ENCODE peak calls at places on chromosomes 4 and X, in six cellular contexts. Z, J, C, T, I and Q are unnamed samples.

GRCh38 chr4:83876047-83876446 is 340.1 kb downstream of the GPAT3 start:
- DNase-seq in Z (no peak), T (no peak), C (no peak), J (no peak), I (no peak), Q (no peak)

GRCh38 chr4:152534541-152535231 is 1.2 kb downstream of the FBXW7 start:
- DNase-seq in I (peak; percentile 82), J (no peak), C (peak; percentile 36), Z (no peak), T (peak; percentile 31), Q (peak; percentile 56)

GRCh38 chr4:119238068-119238722 is 25.7 kb downstream of the USP53 start:
- DNase-seq in Z (no peak), C (no peak), I (no peak), T (no peak), J (peak; percentile 41), Q (no peak)

GRCh38 chrX:123648028-123648810 is 84.6 kb downstream of the THOC2 start:
- DNase-seq in C (peak; percentile 69), J (no peak), Z (peak; percentile 65), T (no peak), I (peak; percentile 59), Q (no peak)

GRCh38 chrX:23187819-23188218 is 146.8 kb upstream of the PTCHD1 start:
- DNase-seq in T (no peak), Z (no peak), J (no peak), C (no peak), I (no peak), Q (no peak)

GRCh38 chrX:137164329-137164728 is 130.5 kb upstream of the GPR101 start:
- DNase-seq in I (no peak), T (no peak), J (no peak), C (no peak), Z (no peak), Q (no peak)

GRCh38 chrX:103356897-103357296 is 591 bp downstream of the TCEAL9 start:
- DNase-seq in T (no peak), J (no peak), Z (no peak), C (peak; percentile 28), I (no peak), Q (no peak)

GRCh38 chrX:19544693-19545305 is 29.5 kb upstream of the MAP3K15 start:
- DNase-seq in T (peak; percentile 22), C (peak; percentile 70), I (no peak), J (peak; percentile 64), Z (peak; percentile 62), Q (no peak)

GRCh38 chr4:181550381-181550780 is 692.8 kb upstream of the TENM3 start:
- DNase-seq in Z (no peak), I (no peak), T (no peak), J (no peak), C (no peak), Q (no peak)

GRCh38 chrX:46758956-46759644 is at the start of gene SLC9A7:
- DNase-seq in Z (peak; percentile 59), T (peak; percentile 66), J (peak; percentile 72), I (peak; percentile 79), C (peak; percentile 72), Q (peak; percentile 71)

GRCh38 chr4:20754091-20754490 is 53.8 kb downstream of the PACRGL start:
- DNase-seq in I (no peak), C (no peak), J (no peak), Z (no peak), T (no peak), Q (no peak)

GRCh38 chr4:99844048-99844447 is 27.4 kb downstream of the DAPP1 start:
- DNase-seq in I (no peak), T (no peak), Z (no peak), C (no peak), J (no peak), Q (no peak)

GRCh38 chrX:103817502-103817901 is 14.6 kb downstream of the RAB9B start:
- DNase-seq in C (peak; percentile 51), Z (peak; percentile 45), T (no peak), J (peak; percentile 14), I (no peak), Q (no peak)

GRCh38 chr4:180635276-180635675 is 1607.9 kb upstream of the TENM3 start:
- DNase-seq in J (no peak), I (no peak), Z (no peak), C (no peak), T (no peak), Q (no peak)

GRCh38 chr4:161952382-161952781 is 211.4 kb downstream of the FSTL5 start:
- DNase-seq in I (no peak), Z (no peak), T (no peak), J (no peak), C (peak; percentile 5), Q (no peak)

GRCh38 chrX:2875798-2876399 is 47.2 kb downstream of the GYG2 start:
- DNase-seq in T (no peak), C (peak; percentile 20), Z (no peak), I (no peak), J (no peak), Q (no peak)

GRCh38 chrX:107979534-107979933 is 2.6 kb downstream of the TEX13B start:
- DNase-seq in J (no peak), I (no peak), T (no peak), C (no peak), Z (no peak), Q (no peak)

GRCh38 chr4:158915683-158916241 is 146.9 kb downstream of the FNIP2 start:
- DNase-seq in J (no peak), Z (no peak), I (no peak), C (no peak), T (no peak), Q (no peak)

GRCh38 chr4:108685036-108685686 is 34.8 kb downstream of the OSTC start:
- DNase-seq in C (peak; percentile 40), Z (no peak), J (no peak), T (no peak), I (no peak), Q (no peak)

GRCh38 chr4:151197258-151197657 is 79.7 kb upstream of the PRSS48 start:
- DNase-seq in T (peak; percentile 71), I (no peak), C (peak; percentile 63), J (no peak), Z (no peak), Q (no peak)

GRCh38 chr4:30950737-30951136 is 230.6 kb downstream of the PCDH7 start:
- DNase-seq in J (no peak), C (no peak), I (no peak), Z (no peak), T (no peak), Q (no peak)

GRCh38 chr4:59057804-59058203 is 1947.6 kb upstream of the IGFBP7 start:
- DNase-seq in J (no peak), I (no peak), T (no peak), Z (no peak), C (no peak), Q (no peak)

GRCh38 chr4:40311811-40312346 is 23.3 kb upstream of the CHRNA9 start:
- DNase-seq in T (no peak), C (no peak), I (no peak), J (no peak), Z (no peak), Q (no peak)

GRCh38 chr4:183797445-183798248 is 107.5 kb upstream of the STOX2 start:
- DNase-seq in T (no peak), C (peak; percentile 29), I (no peak), J (no peak), Z (no peak), Q (no peak)

GRCh38 chrX:45134303-45134702 is 66.4 kb downstream of the DIPK2B start:
- DNase-seq in C (peak; percentile 75), I (no peak), J (no peak), Z (no peak), T (no peak), Q (no peak)

GRCh38 chr4:6617246-6617645 is 23.2 kb upstream of the MRFAP1 start:
- DNase-seq in I (no peak), C (no peak), J (no peak), T (no peak), Z (no peak), Q (peak; percentile 28)

GRCh38 chr4:183716302-183716701 is 57.2 kb downstream of the TRAPPC11 start:
- DNase-seq in Z (no peak), C (no peak), J (no peak), T (no peak), I (no peak), Q (no peak)

GRCh38 chr4:69617083-69617694 is 22.3 kb downstream of the UGT2A2 start:
- DNase-seq in I (no peak), Z (peak; percentile 45), T (no peak), J (peak; percentile 6), C (peak; percentile 53), Q (no peak)
- TF ChIP-seq CTCF in I (no peak), Z (peak; percentile 50), T (no peak), J (peak; percentile 27), C (peak; percentile 45), Q (no peak)

GRCh38 chr4:67714955-67715354 is 14.0 kb upstream of the UBA6 start:
- DNase-seq in J (no peak), C (no peak), Z (no peak), I (no peak), T (no peak), Q (no peak)
- TF ChIP-seq CTCF in J (no peak), C (no peak), Z (no peak), I (no peak), T (no peak), Q (no peak)

DNA sequence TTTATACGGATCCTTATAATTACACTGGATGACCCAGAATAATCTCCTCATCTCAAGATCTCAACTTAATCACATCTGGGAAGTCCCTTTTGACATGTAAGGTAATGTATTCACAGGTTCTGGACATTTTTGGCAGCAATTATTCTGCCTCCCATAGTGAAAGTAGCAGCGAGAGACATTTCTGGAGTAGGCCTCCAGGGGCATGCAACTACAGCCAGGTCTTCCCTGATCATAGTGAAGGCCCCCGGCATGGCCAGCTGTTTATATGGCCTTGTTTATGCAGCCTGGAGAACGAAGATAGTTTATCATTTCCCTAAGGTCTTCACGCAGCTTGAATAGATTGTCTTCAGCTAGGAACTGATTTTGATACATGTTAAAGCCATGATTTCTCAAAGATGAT is 139.9 kb downstream of the RNF150 start:
- DNase-seq in Z (no peak), T (no peak), I (no peak), J (no peak), C (no peak), Q (no peak)
- TF ChIP-seq CTCF in Z (peak; percentile 17), T (no peak), I (no peak), J (no peak), C (no peak), Q (no peak)

GRCh38 chrX:80184854-80185253 is 170.3 kb downstream of the TBX22 start:
- DNase-seq in T (no peak), C (no peak), Z (no peak), I (no peak), J (no peak), Q (no peak)

DNA sequence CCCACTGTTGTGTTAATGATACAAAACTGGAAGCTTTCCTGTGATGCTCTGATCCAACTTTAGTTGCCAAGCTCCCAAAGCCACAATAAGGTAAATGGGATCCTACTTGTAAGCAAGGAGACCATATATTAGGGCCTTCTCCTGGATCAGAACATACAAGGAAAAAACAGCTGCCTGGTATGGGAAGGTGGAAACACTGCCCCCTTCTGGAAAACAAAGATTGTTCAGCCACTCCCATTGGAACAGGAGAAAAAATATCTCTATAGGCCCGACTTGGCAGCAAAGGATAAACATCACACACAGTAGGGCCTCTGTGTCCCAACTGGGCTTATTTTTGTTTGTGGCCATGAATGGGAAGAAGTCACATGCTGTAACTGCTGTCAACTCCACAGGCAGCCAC is 166.5 kb downstream of the TBX22 start:
- DNase-seq in I (no peak), J (no peak), T (no peak), Z (no peak), C (no peak), Q (no peak)
- TF ChIP-seq CTCF in I (no peak), J (no peak), T (no peak), Z (no peak), C (no peak), Q (no peak)